ENCODE peak calls at places on chromosomes 2 and 18, in six cellular contexts. V is K562, U is A549, F is HepG2, S is GM12878, A is endothelial cell of umbilical vein. C is an unnamed sample.

GRCh38 chr18:45173799-45174519 is 441.3 kb upstream of the SLC14A2 start:
- DNase-seq in V (no peak), U (no peak), F (no peak), S (no peak), A (no peak), C (no peak)

GRCh38 chr2:20400787-20401494 is 45.9 kb upstream of the RHOB start:
- DNase-seq in V (no peak), U (no peak), F (no peak), S (no peak), A (no peak), C (no peak)

GRCh38 chr2:211281430-211282073 is 725.2 kb downstream of the CPS1 start:
- DNase-seq in V (no peak), U (no peak), F (no peak), S (no peak), A (no peak), C (no peak)

GRCh38 chr18:3554091-3554601 is 104.2 kb downstream of the TGIF1 start:
- DNase-seq in V (no peak), U (no peak), F (peak), S (no peak), A (no peak), C (no peak)

GRCh38 chr2:227411320-227411989 is 23.7 kb upstream of the SCYGR1 start:
- DNase-seq in V (no peak), U (no peak), F (no peak), S (peak), A (no peak), C (peak)

GRCh38 chr2:76197428-76197827 is 486.7 kb upstream of the GCFC2 start:
- DNase-seq in V (no peak), U (no peak), F (no peak), S (no peak), A (no peak), C (no peak)

GRCh38 chr2:67394734-67395133 is 2.4 kb upstream of the ETAA1 start:
- DNase-seq in V (no peak), U (no peak), F (no peak), S (no peak), A (peak), C (no peak)

GRCh38 chr18:35713545-35713944 is 132.0 kb downstream of the GALNT1 start:
- DNase-seq in V (no peak), U (no peak), F (no peak), S (no peak), A (peak), C (no peak)

GRCh38 chr2:21650566-21650965 is 526.8 kb downstream of the TDRD15 start:
- DNase-seq in V (no peak), U (no peak), F (no peak), S (no peak), A (no peak), C (no peak)

GRCh38 chr2:105473011-105473410 is 74.2 kb upstream of the FHL2 start:
- DNase-seq in V (no peak), U (no peak), F (no peak), S (no peak), A (no peak), C (no peak)

GRCh38 chr2:177106212-177106611 is 106.4 kb upstream of the HNRNPA3 start:
- DNase-seq in V (peak), U (peak), F (peak), S (no peak), A (no peak), C (peak)

GRCh38 chr2:109214651-109215371 is 85.8 kb downstream of the SH3RF3 start:
- DNase-seq in V (no peak), U (no peak), F (no peak), S (no peak), A (no peak), C (peak)

GRCh38 chr18:79921984-79922965 is 29.2 kb downstream of the SLC66A2 start:
- DNase-seq in V (no peak), U (no peak), F (no peak), S (no peak), A (no peak), C (no peak)

GRCh38 chr2:233059797-233060499 is at the start of gene INPP5D:
- DNase-seq in V (peak), U (no peak), F (peak), S (no peak), A (peak), C (peak)

GRCh38 chr2:185471441-185471840 is 267.2 kb upstream of the FSIP2 start:
- DNase-seq in V (no peak), U (no peak), F (no peak), S (no peak), A (no peak), C (no peak)

GRCh38 chr2:120759543-120760331 is 24.1 kb downstream of the GLI2 start:
- DNase-seq in V (no peak), U (no peak), F (no peak), S (no peak), A (no peak), C (no peak)

GRCh38 chr2:162085090-162085891 is 11.3 kb upstream of the DPP4 start:
- DNase-seq in V (no peak), U (no peak), F (peak), S (no peak), A (no peak), C (no peak)

GRCh38 chr18:32470136-32470712 is 458 bp downstream of the GAREM1 start:
- DNase-seq in V (peak), U (peak), F (no peak), S (no peak), A (peak), C (peak)

GRCh38 chr2:10452334-10452733 is 4.2 kb upstream of the ODC1 start:
- DNase-seq in V (no peak), U (peak), F (peak), S (no peak), A (no peak), C (no peak)

GRCh38 chr18:29184654-29185053 is 1007.7 kb upstream of the CDH2 start:
- DNase-seq in V (no peak), U (no peak), F (no peak), S (no peak), A (no peak), C (no peak)

GRCh38 chr2:203191958-203192357 is 46.9 kb upstream of the CYP20A1 start:
- DNase-seq in V (no peak), U (no peak), F (no peak), S (no peak), A (no peak), C (no peak)

GRCh38 chr2:46036929-46037328 is 260.3 kb upstream of the EPAS1 start:
- DNase-seq in V (no peak), U (no peak), F (no peak), S (no peak), A (no peak), C (no peak)

GRCh38 chr2:205383601-205384000 is 298.7 kb upstream of the NRP2 start:
- DNase-seq in V (no peak), U (no peak), F (no peak), S (no peak), A (no peak), C (no peak)

GRCh38 chr2:201960300-201960699 is 73.4 kb upstream of the FZD7 start:
- DNase-seq in V (no peak), U (no peak), F (no peak), S (no peak), A (no peak), C (no peak)
- TF ChIP-seq MAX in V (no peak), U (no peak), F (no peak), S (no peak), A (no peak), C (no peak)

GRCh38 chr2:237627463-237628321 is at the start of gene LRRFIP1:
- DNase-seq in V (no peak), U (no peak), F (no peak), S (no peak), A (peak), C (no peak)
- TF ChIP-seq POLR2A in V (no peak), U (peak), F (no peak), S (no peak), A (no peak), C (no peak)

GRCh38 chr18:8151176-8151575 is 458.1 kb upstream of the RAB12 start:
- DNase-seq in V (no peak), U (no peak), F (no peak), S (no peak), A (no peak), C (no peak)

GRCh38 chr18:8153887-8154583 is 455.2 kb upstream of the RAB12 start:
- DNase-seq in V (no peak), U (no peak), F (no peak), S (no peak), A (no peak), C (no peak)
- TF ChIP-seq MYC in V (no peak), U (no peak), F (no peak), S (no peak), A (no peak), C (no peak)

DNA sequence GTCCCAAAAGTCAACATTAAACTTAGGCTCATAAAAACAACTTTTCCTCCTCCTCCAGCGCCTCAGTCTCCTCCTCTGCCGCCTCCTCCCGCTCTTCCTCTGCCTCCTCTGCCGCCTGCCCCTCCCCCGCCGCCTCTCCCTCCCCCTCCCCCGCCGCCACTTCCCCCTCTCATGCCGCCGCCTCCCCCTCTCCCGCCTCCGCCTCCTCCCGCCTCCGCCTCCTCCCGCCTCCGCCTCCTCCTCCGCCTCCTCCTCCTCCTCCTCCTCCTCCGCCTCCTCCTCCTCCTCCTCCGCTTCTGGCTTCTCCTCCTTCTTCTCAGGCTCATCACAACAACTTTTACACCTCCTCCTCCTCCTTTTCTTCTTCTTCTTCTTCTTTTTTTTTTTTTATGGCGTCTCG is 599.9 kb downstream of the TMEM182 start:
- DNase-seq in V (peak), U (no peak), F (no peak), S (no peak), A (no peak), C (no peak)
- TF ChIP-seq MAX in V (no peak), U (no peak), F (no peak), S (no peak), A (no peak), C (no peak)

DNA sequence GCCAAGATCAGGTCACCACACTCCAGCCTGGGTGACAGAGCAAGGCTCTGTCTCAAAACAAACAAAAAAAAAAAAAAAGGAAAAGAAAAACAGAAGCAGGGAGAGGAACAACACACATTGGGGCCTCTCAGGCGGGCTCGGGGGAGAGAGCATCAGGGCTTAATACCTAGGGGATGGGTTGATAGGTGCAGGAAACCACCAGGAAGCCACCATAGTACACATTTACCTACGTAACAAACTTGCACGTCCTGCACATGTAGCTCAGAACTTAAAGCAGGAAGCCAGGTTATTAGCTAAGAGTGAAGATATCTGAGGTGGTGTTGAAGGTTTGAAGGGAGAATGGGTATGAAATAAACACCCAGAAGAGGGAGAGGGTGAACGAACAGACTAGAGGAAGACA is 81.0 kb upstream of the PMAIP1 start:
- DNase-seq in V (no peak), U (no peak), F (no peak), S (no peak), A (no peak), C (no peak)
- TF ChIP-seq POLR2A in V (no peak), U (no peak), F (no peak), S (no peak), A (no peak), C (no peak)

C was measured in NB4.